ENCODE peak calls at places on chromosomes 1 and 21, in five cellular contexts. X is neuronal stem cell, W is H1, H is trophoblast cell, E is H9. F is an unnamed sample.

GRCh38 chr1:32321712-32322291 is 14.2 kb downstream of the MARCKSL1 start:
- DNase-seq in X (no peak), W (no peak), H (no peak), E (no peak), F (no peak)

GRCh38 chr1:10900265-10900651 is 103.8 kb upstream of the CASZ1 start:
- DNase-seq in X (no peak), W (no peak), H (peak), E (no peak), F (no peak)

GRCh38 chr1:67053535-67053784 is 488 bp downstream of the SLC35D1 start:
- DNase-seq in X (peak), W (no peak), H (no peak), E (no peak), F (no peak)

GRCh38 chr1:152806576-152806975 is at the start of gene LCE1C:
- DNase-seq in X (no peak), W (no peak), H (no peak), E (no peak), F (no peak)

GRCh38 chr1:211378844-211379243 is 52.2 kb downstream of the TRAF5 start:
- DNase-seq in X (no peak), W (no peak), H (peak), E (no peak), F (peak)

GRCh38 chr1:76291186-76291585 is 216.6 kb downstream of the ST6GALNAC3 start:
- DNase-seq in X (no peak), W (no peak), H (no peak), E (no peak), F (no peak)

GRCh38 chr1:14602131-14602530 is 3.6 kb downstream of the KAZN start:
- DNase-seq in X (no peak), W (no peak), H (no peak), E (no peak), F (no peak)

GRCh38 chr21:44400791-44401385 is 47.5 kb downstream of the TRPM2 start:
- DNase-seq in X (no peak), W (no peak), H (no peak), E (no peak), F (no peak)

GRCh38 chr1:64685942-64686341 is 58.9 kb upstream of the RAVER2 start:
- DNase-seq in X (no peak), W (no peak), H (no peak), E (no peak), F (no peak)

GRCh38 chr1:234667891-234668576 is 58.1 kb upstream of the IRF2BP2 start:
- DNase-seq in X (no peak), W (no peak), H (no peak), E (no peak), F (no peak)

GRCh38 chr1:152185544-152186391 is 26.7 kb upstream of the RPTN start:
- DNase-seq in X (peak), W (no peak), H (peak), E (peak), F (peak)

GRCh38 chr1:226181996-226182714 is 4.4 kb downstream of the ACBD3 start:
- DNase-seq in X (no peak), W (no peak), H (peak), E (peak), F (peak)

GRCh38 chr1:158506369-158506987 is 34.5 kb downstream of the OR10R2 start:
- DNase-seq in X (no peak), W (peak), H (peak), E (peak), F (peak)

GRCh38 chr1:116163533-116163932 is 52.3 kb downstream of the MAB21L3 start:
- DNase-seq in X (no peak), W (no peak), H (no peak), E (no peak), F (no peak)

GRCh38 chr1:211698161-211699026 is 23.0 kb upstream of the NEK2 start:
- DNase-seq in X (peak), W (no peak), H (peak), E (peak), F (peak)

GRCh38 chr1:6854166-6854565 is 68.9 kb downstream of the CAMTA1 start:
- DNase-seq in X (no peak), W (no peak), H (peak), E (no peak), F (no peak)

GRCh38 chr21:31509108-31510017 is 150.1 kb upstream of the SOD1 start:
- DNase-seq in X (no peak), W (no peak), H (peak), E (peak), F (peak)

GRCh38 chr1:154666051-154666793 is 58.2 kb upstream of the ADAR start:
- DNase-seq in X (no peak), W (no peak), H (no peak), E (no peak), F (no peak)

GRCh38 chr1:31787786-31788137 is 23.6 kb upstream of the ADGRB2 start:
- DNase-seq in X (no peak), W (no peak), H (no peak), E (no peak), F (no peak)

GRCh38 chr1:49181033-49181432 is 404.3 kb upstream of the BEND5 start:
- DNase-seq in X (no peak), W (no peak), H (no peak), E (no peak), F (no peak)

GRCh38 chr1:4312024-4312423 is 342.4 kb upstream of the AJAP1 start:
- DNase-seq in X (no peak), W (no peak), H (no peak), E (no peak), F (no peak)

GRCh38 chr1:111971396-111971795 is 18.1 kb downstream of the KCND3 start:
- DNase-seq in X (no peak), W (no peak), H (no peak), E (no peak), F (no peak)

GRCh38 chr1:240104662-240105061 is 13.0 kb downstream of the FMN2 start:
- DNase-seq in X (no peak), W (no peak), H (peak), E (no peak), F (no peak)

GRCh38 chr1:15430787-15431570 is 7.3 kb upstream of the CTRC start:
- DNase-seq in X (peak), W (peak), H (peak), E (peak), F (peak)

GRCh38 chr1:89760496-89760895 is 60.3 kb upstream of the LRRC8D start:
- DNase-seq in X (no peak), W (no peak), H (no peak), E (no peak), F (no peak)

GRCh38 chr1:206001476-206001888 is 1.7 kb downstream of the RAB7B start:
- DNase-seq in X (no peak), W (no peak), H (peak), E (peak), F (peak)

GRCh38 chr1:145740269-145740668 is 21.0 kb downstream of the CD160 start:
- DNase-seq in X (no peak), W (no peak), H (no peak), E (no peak), F (peak)

GRCh38 chr1:201683397-201683796 is 144.5 kb downstream of the NAV1 start:
- DNase-seq in X (no peak), W (no peak), H (no peak), E (no peak), F (no peak)

GRCh38 chr1:95380909-95381308 is 146.9 kb downstream of the RWDD3 start:
- DNase-seq in X (no peak), W (no peak), H (no peak), E (no peak), F (no peak)

GRCh38 chr1:10402729-10403274 is 3.9 kb downstream of the PGD start:
- DNase-seq in X (no peak), W (no peak), H (no peak), E (no peak), F (peak)

GRCh38 chr1:201563941-201564340 is 25.0 kb downstream of the NAV1 start:
- DNase-seq in X (no peak), W (no peak), H (no peak), E (no peak), F (no peak)

GRCh38 chr1:166304131-166304530 is 137.3 kb upstream of the FAM78B start:
- DNase-seq in X (no peak), W (no peak), H (no peak), E (no peak), F (no peak)

GRCh38 chr21:45622416-45623097 is 21.0 kb upstream of the PCBP3 start:
- DNase-seq in X (no peak), W (no peak), H (no peak), E (peak), F (no peak)

GRCh38 chr1:63721531-63722189 is 52.2 kb upstream of the ROR1 start:
- DNase-seq in X (no peak), W (no peak), H (no peak), E (no peak), F (no peak)

GRCh38 chr1:235068155-235069121 is 60.2 kb downstream of the TOMM20 start:
- DNase-seq in X (no peak), W (no peak), H (peak), E (no peak), F (peak)

GRCh38 chr21:9008636-9009035 is 1512.7 kb upstream of the TPTE start:
- DNase-seq in X (no peak), W (no peak), H (no peak), E (no peak), F (no peak)

GRCh38 chr1:67429011-67429527 is 1.1 kb downstream of the SERBP1 start:
- DNase-seq in X (no peak), W (no peak), H (no peak), E (no peak), F (peak)

GRCh38 chr1:177281901-177282300 is 111.1 kb downstream of the BRINP2 start:
- DNase-seq in X (peak), W (no peak), H (no peak), E (no peak), F (no peak)

GRCh38 chr1:15251807-15252546 is 5.0 kb downstream of the FHAD1 start:
- DNase-seq in X (no peak), W (no peak), H (no peak), E (no peak), F (no peak)

GRCh38 chr1:17883136-17883535 is 128.0 kb downstream of the ACTL8 start:
- DNase-seq in X (no peak), W (no peak), H (no peak), E (no peak), F (no peak)

GRCh38 chr1:12229835-12230548 is at the start of gene VPS13D:
- DNase-seq in X (peak), W (peak), H (peak), E (peak), F (peak)

GRCh38 chr1:12230549-12231275 is 882 bp downstream of the VPS13D start:
- DNase-seq in X (no peak), W (no peak), H (peak), E (peak), F (peak)

GRCh38 chr1:12232221-12232620 is 2.4 kb downstream of the VPS13D start:
- DNase-seq in X (no peak), W (no peak), H (no peak), E (no peak), F (no peak)

GRCh38 chr1:12229386-12229834 is 420 bp upstream of the VPS13D start:
- DNase-seq in X (no peak), W (no peak), H (no peak), E (no peak), F (no peak)

DNA sequence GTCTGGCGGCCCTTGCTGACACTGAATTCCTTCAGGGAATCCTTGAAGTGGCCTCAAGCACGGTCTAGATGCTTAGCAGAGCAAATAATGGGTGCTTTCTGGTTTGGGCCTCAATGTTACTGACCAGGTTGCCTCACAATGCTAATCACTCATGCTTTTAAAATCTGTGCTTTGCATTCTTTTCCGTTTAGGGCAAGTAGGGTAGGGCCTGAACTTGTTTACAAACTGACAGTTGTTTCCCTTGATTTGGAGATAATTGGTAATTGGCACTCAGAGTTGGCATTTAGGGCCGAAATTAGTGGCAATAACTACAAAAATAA is 1.4 kb downstream of the VPS13D start:
- DNase-seq in X (no peak), W (no peak), H (no peak), E (no peak), F (peak)
- H3K14ac ChIP-seq in X (no peak), W (no peak), H (no peak), E (no peak), F (no peak)

DNA sequence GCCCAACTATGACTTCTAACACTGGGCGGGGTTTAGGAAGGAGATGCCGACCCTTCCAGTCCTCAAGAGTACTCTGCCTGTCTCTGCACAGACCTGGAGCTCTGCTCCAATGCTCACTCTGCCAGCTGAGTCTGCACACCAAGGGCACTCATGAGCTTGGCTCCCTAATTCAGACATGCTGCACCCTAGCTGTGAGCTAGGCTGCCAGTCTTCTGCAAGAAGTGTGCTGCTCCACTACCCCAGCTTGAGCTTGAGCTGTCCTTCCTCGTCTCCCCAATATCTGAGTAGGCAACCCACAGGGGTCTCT is 13.2 kb downstream of the TP53BP2 start:
- DNase-seq in X (no peak), W (no peak), H (no peak), E (no peak), F (no peak)
- H2BK12ac ChIP-seq in X (no peak), W (peak), H (no peak), E (no peak), F (peak)

GRCh38 chr1:12615916-12616708 is 1.9 kb downstream of the DHRS3 start:
- DNase-seq in X (no peak), W (no peak), H (peak), E (peak), F (peak)
- H3K14ac ChIP-seq in X (no peak), W (no peak), H (peak), E (peak), F (no peak)

GRCh38 chr1:110097507-110098221 is 14.6 kb upstream of the UBL4B start:
- DNase-seq in X (no peak), W (no peak), H (no peak), E (no peak), F (no peak)

GRCh38 chr1:110100335-110100734 is 11.9 kb upstream of the UBL4B start:
- DNase-seq in X (no peak), W (no peak), H (no peak), E (no peak), F (no peak)

GRCh38 chr1:110098222-110099026 is 13.8 kb upstream of the UBL4B start:
- DNase-seq in X (no peak), W (no peak), H (peak), E (no peak), F (no peak)

GRCh38 chr1:110106013-110106941 is 6.0 kb upstream of the UBL4B start:
- DNase-seq in X (peak), W (peak), H (peak), E (peak), F (peak)

GRCh38 chr1:110102081-110102480 is 10.2 kb upstream of the UBL4B start:
- DNase-seq in X (no peak), W (no peak), H (no peak), E (no peak), F (no peak)
- H2BK12ac ChIP-seq in X (no peak), W (no peak), H (no peak), E (no peak), F (no peak)

GRCh38 chr1:117846674-117847425 is 82.6 kb downstream of the GDAP2 start:
- DNase-seq in X (no peak), W (no peak), H (no peak), E (no peak), F (no peak)

GRCh38 chr1:117841117-117841650 is 88.2 kb downstream of the GDAP2 start:
- DNase-seq in X (no peak), W (no peak), H (no peak), E (no peak), F (no peak)

GRCh38 chr1:117842408-117843170 is 86.8 kb downstream of the GDAP2 start:
- DNase-seq in X (no peak), W (peak), H (no peak), E (peak), F (no peak)

GRCh38 chr1:117838911-117839310 is 90.5 kb downstream of the GDAP2 start:
- DNase-seq in X (no peak), W (no peak), H (no peak), E (no peak), F (no peak)

DNA sequence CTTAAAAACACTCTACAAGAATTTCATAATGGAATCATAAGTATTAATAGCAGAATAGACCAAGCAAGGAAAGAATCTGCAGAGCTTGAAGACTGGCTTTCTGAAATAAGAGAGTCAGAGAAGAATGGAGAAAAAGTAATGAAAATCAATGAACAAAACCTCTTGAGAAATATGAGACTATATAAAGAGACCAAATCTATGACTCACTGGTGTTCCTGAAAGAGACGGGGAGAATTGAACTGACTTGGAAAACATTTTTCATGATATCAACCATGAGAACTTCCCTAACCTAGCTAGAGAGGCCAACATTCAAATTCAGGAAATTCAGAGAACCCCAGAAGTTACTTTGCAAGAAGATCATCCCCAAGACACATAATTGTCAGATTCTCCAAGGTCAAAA is 85.6 kb downstream of the GDAP2 start:
- DNase-seq in X (no peak), W (no peak), H (no peak), E (no peak), F (no peak)
- H3K14ac ChIP-seq in X (no peak), W (no peak), H (no peak), E (no peak), F (no peak)

GRCh38 chr1:52673513-52673912 is 24.6 kb downstream of the COA7 start:
- DNase-seq in X (no peak), W (no peak), H (no peak), E (no peak), F (no peak)
- H2BK12ac ChIP-seq in X (no peak), W (no peak), H (peak), E (no peak), F (no peak)

DNA sequence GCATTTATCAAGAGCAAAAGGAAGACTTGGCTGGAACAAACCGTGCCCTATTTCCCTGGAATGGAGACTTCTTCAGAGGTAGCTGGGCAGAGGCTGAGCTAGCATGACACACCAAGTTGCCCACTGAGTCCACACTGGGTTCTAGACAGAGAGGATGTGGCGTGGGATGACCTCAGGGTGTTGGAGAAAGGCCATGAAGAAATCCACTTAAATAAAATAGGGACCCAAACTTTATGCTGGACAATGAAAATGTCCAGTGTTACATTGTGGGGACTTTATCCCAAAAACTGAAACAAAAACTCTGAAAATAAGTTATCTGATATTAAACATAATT is 116.2 kb downstream of the KCNJ6 start:
- DNase-seq in X (no peak), W (no peak), H (no peak), E (no peak), F (peak)
- H3K14ac ChIP-seq in X (no peak), W (no peak), H (no peak), E (no peak), F (no peak)

F was measured in mesenchymal stem cell.